ENCODE peak calls at places on chromosomes 4 and X, in eight cellular contexts. Z is astrocyte of the spinal cord, M is mucosa of descending colon, P is progenitor cell of endocrine pancreas, X is lower lobe of right lung, B is neural crest cell, E is GM12878, V is mammary epithelial cell. Q is an unnamed sample.

GRCh38 chr4:110195561-110196205 is 2.7 kb downstream of the ELOVL6 start:
- DNase-seq in E (no peak), P (no peak), M (peak), X (no peak), V (peak), B (no peak), Z (peak), Q (no peak)

GRCh38 chr4:54229631-54230478 is 762 bp downstream of the PDGFRA start:
- DNase-seq in P (peak), X (peak), M (no peak), Z (peak), V (no peak), B (no peak), E (no peak), Q (peak)

GRCh38 chrX:55014897-55015299 is 14.7 kb downstream of the APEX2 start:
- DNase-seq in E (no peak), M (no peak), V (no peak), X (no peak), P (no peak), Z (no peak), B (no peak), Q (no peak)

GRCh38 chr4:791866-792630 is 33.9 kb downstream of the CPLX1 start:
- DNase-seq in P (no peak), E (no peak), M (peak), V (no peak), Z (no peak), B (no peak), X (peak), Q (no peak)

GRCh38 chrX:115562492-115562872 is 1.5 kb downstream of the PLS3 start:
- DNase-seq in M (no peak), Z (no peak), X (no peak), B (peak), V (peak), P (no peak), E (no peak), Q (no peak)

GRCh38 chrX:19075754-19076153 is 46.5 kb downstream of the ADGRG2 start:
- DNase-seq in Z (no peak), X (no peak), P (no peak), E (no peak), B (no peak), M (no peak), V (no peak), Q (no peak)

GRCh38 chr4:123939621-123940020 is 543.0 kb downstream of the SPRY1 start:
- DNase-seq in Z (peak), M (no peak), P (no peak), V (peak), B (no peak), X (no peak), E (no peak), Q (no peak)

GRCh38 chrX:23246001-23246400 is 88.6 kb upstream of the PTCHD1 start:
- DNase-seq in M (no peak), P (no peak), Z (peak), V (peak), E (no peak), X (no peak), B (no peak), Q (no peak)

GRCh38 chrX:48520976-48521352 is 644 bp upstream of the EBP start:
- DNase-seq in V (no peak), M (no peak), E (no peak), P (no peak), X (no peak), Z (no peak), B (no peak), Q (no peak)

GRCh38 chr4:14301993-14302392 is 674.5 kb upstream of the BOD1L1 start:
- DNase-seq in M (no peak), B (no peak), V (no peak), P (no peak), E (no peak), X (no peak), Z (no peak), Q (no peak)

GRCh38 chrX:23789386-23790146 is 6.6 kb downstream of the SAT1 start:
- DNase-seq in B (no peak), Z (no peak), V (no peak), P (no peak), E (no peak), X (no peak), M (no peak), Q (peak)

GRCh38 chrX:1222511-1223252 is 10.2 kb upstream of the CRLF2 start:
- DNase-seq in Z (no peak), P (no peak), V (peak), X (no peak), M (no peak), B (no peak), E (no peak), Q (no peak)

GRCh38 chr4:86043755-86044592 is 315.9 kb downstream of the MAPK10 start:
- DNase-seq in Z (peak), X (no peak), M (peak), B (peak), E (no peak), P (no peak), V (peak), Q (no peak)

GRCh38 chrX:2894885-2895292 is 34.2 kb downstream of the ARSD start:
- DNase-seq in X (no peak), B (no peak), P (no peak), E (no peak), V (no peak), M (peak), Z (no peak), Q (no peak)

GRCh38 chrX:154096140-154097002 is 1.1 kb downstream of the MECP2 start:
- DNase-seq in B (no peak), Z (peak), X (peak), V (peak), E (no peak), M (peak), P (no peak), Q (no peak)

GRCh38 chr4:21768349-21769310 is 179.9 kb downstream of the KCNIP4 start:
- DNase-seq in M (peak), E (no peak), X (no peak), B (peak), V (peak), Z (peak), P (no peak), Q (no peak)

GRCh38 chr4:111466821-111467605 is 678.2 kb upstream of the FAM241A start:
- DNase-seq in V (no peak), E (no peak), B (no peak), M (no peak), Z (peak), P (no peak), X (no peak), Q (no peak)

GRCh38 chr4:111961806-111962205 is 183.4 kb upstream of the FAM241A start:
- DNase-seq in P (no peak), V (peak), Z (no peak), B (no peak), X (no peak), M (no peak), E (no peak), Q (no peak)

GRCh38 chr4:7051144-7051495 is 7.9 kb downstream of the TADA2B start:
- DNase-seq in X (no peak), P (no peak), V (no peak), M (no peak), Z (no peak), B (no peak), E (no peak), Q (no peak)

GRCh38 chr4:99894998-99895397 is 771 bp upstream of the LAMTOR3 start:
- DNase-seq in E (no peak), P (no peak), B (no peak), M (peak), V (no peak), Z (no peak), X (no peak), Q (no peak)

GRCh38 chrX:132086717-132087116 is 41.1 kb downstream of the FRMD7 start:
- DNase-seq in B (no peak), P (no peak), X (no peak), E (no peak), M (no peak), V (peak), Z (no peak), Q (no peak)

GRCh38 chrX:106035064-106035463 is 3.5 kb downstream of the SERPINA7 start:
- DNase-seq in B (no peak), E (no peak), M (no peak), P (no peak), Z (no peak), X (no peak), V (no peak), Q (no peak)
- TF ChIP-seq CTCF in B (peak), E (peak), M (no peak), P (no peak), Z (peak), X (no peak), V (peak), Q (peak)

GRCh38 chr4:66636321-66636720 is 909.0 kb downstream of the CENPC start:
- DNase-seq in P (no peak), E (no peak), M (no peak), B (no peak), Z (no peak), V (no peak), X (no peak), Q (no peak)

GRCh38 chr4:66639361-66639760 is 905.9 kb downstream of the CENPC start:
- DNase-seq in V (no peak), X (no peak), P (no peak), Z (peak), B (no peak), E (no peak), M (no peak), Q (no peak)

GRCh38 chr4:66640216-66640615 is 905.1 kb downstream of the CENPC start:
- DNase-seq in X (no peak), B (no peak), P (no peak), V (no peak), E (no peak), M (no peak), Z (no peak), Q (no peak)
- TF ChIP-seq CTCF in X (no peak), B (no peak), P (no peak), V (no peak), E (no peak), M (no peak), Z (no peak), Q (no peak)

DNA sequence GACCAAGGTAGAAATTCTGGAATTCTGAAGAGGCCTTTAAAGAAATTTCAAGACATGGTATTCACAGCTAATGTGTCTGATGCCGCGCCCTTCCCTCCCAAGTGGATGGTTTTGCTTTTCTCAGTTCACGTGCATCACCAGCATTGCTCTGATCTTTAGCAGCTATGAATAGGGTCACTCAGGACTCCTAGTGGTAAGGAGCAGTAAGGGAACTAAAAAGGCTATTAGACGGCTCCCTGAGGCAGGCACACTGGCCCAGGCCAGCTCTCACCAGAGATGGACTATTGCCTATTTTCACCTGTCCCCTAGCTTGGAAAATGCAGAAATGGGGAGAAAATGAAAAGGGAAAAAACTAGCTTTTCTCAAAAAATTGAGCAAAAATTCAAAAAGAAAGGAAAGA is 447.5 kb upstream of the RASGEF1B start:
- DNase-seq in V (peak), P (no peak), X (no peak), Z (no peak), B (no peak), E (no peak), M (peak), Q (no peak)
- TF ChIP-seq CTCF in V (peak), P (peak), X (no peak), Z (peak), B (peak), E (peak), M (no peak), Q (peak)

GRCh38 chrX:25275159-25275558 is 259.4 kb upstream of the ARX start:
- DNase-seq in V (no peak), X (no peak), M (no peak), P (no peak), B (no peak), E (no peak), Z (no peak), Q (no peak)
- TF ChIP-seq CTCF in V (peak), X (no peak), M (no peak), P (no peak), B (no peak), E (no peak), Z (no peak), Q (no peak)

GRCh38 chrX:20531667-20532066 is 265.0 kb upstream of the RPS6KA3 start:
- DNase-seq in E (no peak), P (no peak), Z (no peak), M (no peak), X (no peak), V (no peak), B (no peak), Q (no peak)

GRCh38 chrX:20527458-20528099 is 260.9 kb upstream of the RPS6KA3 start:
- DNase-seq in Z (peak), E (no peak), X (no peak), B (no peak), P (no peak), M (no peak), V (no peak), Q (no peak)

GRCh38 chrX:20529301-20529700 is 262.6 kb upstream of the RPS6KA3 start:
- DNase-seq in B (no peak), Z (no peak), M (no peak), E (no peak), V (no peak), X (no peak), P (no peak), Q (no peak)

GRCh38 chrX:20529711-20530110 is 263.0 kb upstream of the RPS6KA3 start:
- DNase-seq in E (no peak), X (no peak), B (no peak), Z (no peak), M (no peak), V (no peak), P (no peak), Q (no peak)

GRCh38 chrX:20530319-20530979 is 263.7 kb upstream of the RPS6KA3 start:
- DNase-seq in X (no peak), P (peak), B (peak), V (peak), Z (peak), E (peak), M (peak), Q (peak)
- TF ChIP-seq CTCF in X (peak), P (peak), B (peak), V (peak), Z (peak), E (peak), M (peak), Q (peak)

GRCh38 chr4:181582595-181582994 is 660.6 kb upstream of the TENM3 start:
- DNase-seq in B (no peak), X (no peak), E (no peak), V (no peak), P (no peak), Z (no peak), M (no peak), Q (no peak)
- TF ChIP-seq CTCF in B (peak), X (no peak), E (no peak), V (peak), P (peak), Z (no peak), M (no peak), Q (peak)

DNA sequence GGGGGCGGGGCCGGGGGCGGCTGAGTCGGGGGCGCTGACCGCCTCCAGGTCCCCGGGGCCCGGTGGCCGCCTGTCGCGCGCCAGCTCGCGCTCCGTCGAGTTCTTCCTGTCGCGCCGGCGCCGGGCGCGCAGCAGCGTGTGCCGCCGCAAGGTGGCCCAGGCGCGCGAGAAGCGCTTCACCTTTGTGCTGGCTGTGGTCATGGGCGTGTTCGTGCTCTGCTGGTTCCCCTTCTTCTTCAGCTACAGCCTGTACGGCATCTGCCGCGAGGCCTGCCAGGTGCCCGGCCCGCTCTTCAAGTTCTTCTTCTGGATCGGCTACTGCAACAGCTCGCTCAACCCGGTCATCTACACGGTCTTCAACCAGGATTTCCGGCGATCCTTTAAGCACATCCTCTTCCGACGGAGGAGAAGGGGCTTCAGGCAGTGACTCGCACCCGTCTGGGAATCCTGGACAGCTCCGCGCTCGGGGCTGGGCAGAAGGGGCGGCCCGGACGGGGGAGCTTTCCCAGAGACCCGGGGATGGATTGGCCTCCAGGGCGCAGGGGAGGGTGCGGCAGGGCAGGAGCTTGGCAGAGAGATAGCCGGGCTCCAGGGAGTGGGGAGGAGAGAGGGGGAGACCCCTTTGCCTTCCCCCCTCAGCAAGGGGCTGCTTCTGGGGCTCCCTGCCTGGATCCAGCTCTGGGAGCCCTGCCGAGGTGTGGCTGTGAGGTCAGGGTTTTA is 1.5 kb downstream of the ADRA2C start:
- DNase-seq in V (peak), Z (peak), P (no peak), X (no peak), E (no peak), B (no peak), M (peak), Q (peak)
- TF ChIP-seq CTCF in V (no peak), Z (no peak), P (peak), X (no peak), E (no peak), B (peak), M (no peak), Q (peak)